ENCODE peak calls at places on chromosomes 1 and 21, in eight cellular contexts. M is foreskin fibroblast, E is type B pancreatic cell, J is GM10248, A is WTC11, H is MCF 10A, L is AG04449, S is left lung. N is an unnamed sample.

GRCh38 chr1:156012051-156012817 is 8.5 kb downstream of the SSR2 start:
- DNase-seq in H (no peak), A (no peak), E (no peak), L (no peak), S (no peak), J (peak), M (no peak), N (no peak)

GRCh38 chr1:177355575-177355974 is 184.8 kb downstream of the BRINP2 start:
- DNase-seq in A (peak), L (no peak), J (no peak), S (no peak), E (no peak), M (no peak), H (peak), N (no peak)

GRCh38 chr1:94773931-94774422 is 46.2 kb upstream of the SLC44A3 start:
- DNase-seq in S (no peak), H (peak), E (no peak), L (no peak), M (no peak), A (no peak), J (no peak), N (no peak)

GRCh38 chr1:154290921-154291320 is 18.5 kb downstream of the HAX1 start:
- DNase-seq in E (no peak), H (no peak), A (no peak), S (no peak), J (no peak), M (no peak), L (no peak), N (no peak)

GRCh38 chr1:65198095-65198494 is 50.1 kb downstream of the AK4 start:
- DNase-seq in S (no peak), H (no peak), J (no peak), E (no peak), A (no peak), M (no peak), L (no peak), N (no peak)

GRCh38 chr1:199794105-199794863 is 233.2 kb upstream of the NR5A2 start:
- DNase-seq in S (no peak), E (no peak), H (peak), J (no peak), A (no peak), L (no peak), M (no peak), N (no peak)

GRCh38 chr21:26041441-26042180 is 129.0 kb downstream of the APP start:
- DNase-seq in M (peak), H (peak), J (no peak), L (no peak), A (no peak), S (no peak), E (no peak), N (no peak)

GRCh38 chr21:33360281-33360680 is 35.5 kb downstream of the IFNAR1 start:
- DNase-seq in A (no peak), H (no peak), E (no peak), S (no peak), J (no peak), L (no peak), M (peak), N (no peak)

GRCh38 chr1:4317207-4317606 is 337.2 kb upstream of the AJAP1 start:
- DNase-seq in L (no peak), E (no peak), J (no peak), A (no peak), M (no peak), H (no peak), S (no peak), N (no peak)

GRCh38 chr1:9903801-9904527 is 6.1 kb downstream of the CTNNBIP1 start:
- DNase-seq in H (no peak), S (no peak), A (no peak), L (no peak), J (no peak), E (no peak), M (no peak), N (no peak)

GRCh38 chr21:46667191-46667734 is 31.8 kb downstream of the PRMT2 start:
- DNase-seq in E (no peak), S (no peak), H (peak), L (no peak), A (peak), M (no peak), J (peak), N (no peak)

GRCh38 chr1:43493661-43494450 is 36.8 kb upstream of the PTPRF start:
- DNase-seq in E (no peak), H (no peak), L (no peak), S (no peak), M (peak), J (no peak), A (peak), N (no peak)

GRCh38 chr21:17560377-17560776 is 47.5 kb downstream of the CXADR start:
- DNase-seq in M (no peak), J (no peak), H (no peak), L (no peak), A (no peak), S (no peak), E (no peak), N (no peak)

GRCh38 chr1:220280249-220280648 is 8.0 kb upstream of the RAB3GAP2 start:
- DNase-seq in J (no peak), M (no peak), L (no peak), A (no peak), E (no peak), S (no peak), H (no peak), N (no peak)

GRCh38 chr1:220278991-220279390 is 6.7 kb upstream of the RAB3GAP2 start:
- DNase-seq in S (no peak), L (no peak), H (no peak), M (no peak), E (no peak), J (no peak), A (no peak), N (no peak)

GRCh38 chr1:220283616-220284015 is 11.4 kb upstream of the RAB3GAP2 start:
- DNase-seq in M (no peak), S (no peak), E (no peak), L (no peak), H (no peak), J (no peak), A (no peak), N (no peak)

GRCh38 chr1:220275430-220275829 is 3.2 kb upstream of the RAB3GAP2 start:
- DNase-seq in H (no peak), L (no peak), J (no peak), M (no peak), S (no peak), E (no peak), A (no peak), N (no peak)

GRCh38 chr1:220281159-220281574 is 8.9 kb upstream of the RAB3GAP2 start:
- DNase-seq in J (no peak), M (peak), H (peak), A (no peak), S (no peak), L (no peak), E (no peak), N (no peak)
- TF ChIP-seq CTCF in J (peak), M (peak), H (peak), A (no peak), S (no peak), L (peak), E (peak), N (peak)

GRCh38 chr1:182405578-182405977 is 5.1 kb upstream of the TEDDM1 start:
- DNase-seq in S (no peak), E (no peak), A (no peak), J (no peak), L (no peak), H (no peak), M (no peak), N (no peak)

GRCh38 chr1:182407724-182408123 is 7.3 kb upstream of the TEDDM1 start:
- DNase-seq in J (no peak), A (no peak), S (no peak), M (no peak), H (no peak), E (no peak), L (no peak), N (no peak)

GRCh38 chr1:182406006-182406405 is 5.5 kb upstream of the TEDDM1 start:
- DNase-seq in J (no peak), A (no peak), S (no peak), L (no peak), E (no peak), H (no peak), M (no peak), N (no peak)

GRCh38 chr1:182408435-182409070 is 8.1 kb upstream of the TEDDM1 start:
- DNase-seq in M (no peak), E (no peak), A (no peak), J (no peak), H (no peak), L (no peak), S (no peak), N (no peak)

DNA sequence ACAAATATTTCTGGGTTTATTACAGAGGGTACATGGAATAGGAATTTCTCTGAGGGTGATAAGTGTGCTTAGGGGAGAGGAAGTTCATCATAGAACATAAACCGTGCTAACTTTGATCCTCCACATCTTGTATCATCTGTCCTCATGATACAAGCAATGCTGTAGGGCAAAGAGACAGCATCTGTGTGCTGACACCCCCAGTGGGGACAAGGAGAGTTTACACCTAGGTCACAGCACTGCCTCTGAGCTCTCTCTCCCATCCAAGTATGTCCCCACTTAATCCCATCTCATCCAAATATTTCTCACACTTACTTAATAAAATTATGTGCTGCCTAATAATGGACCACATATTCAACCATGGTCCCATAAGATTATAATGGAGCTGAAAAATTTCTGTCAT is 4.3 kb upstream of the TEDDM1 start:
- DNase-seq in A (no peak), E (no peak), H (no peak), S (no peak), L (no peak), M (no peak), J (no peak), N (no peak)
- TF ChIP-seq CTCF in A (no peak), E (no peak), H (no peak), S (no peak), L (no peak), M (no peak), J (no peak), N (no peak)

GRCh38 chr1:29704430-29704829 is 468.1 kb downstream of the PTPRU start:
- DNase-seq in J (no peak), S (no peak), L (no peak), A (no peak), H (no peak), M (no peak), E (no peak), N (no peak)

GRCh38 chr1:29707796-29708195 is 471.5 kb downstream of the PTPRU start:
- DNase-seq in H (no peak), L (no peak), J (no peak), A (no peak), M (no peak), S (no peak), E (no peak), N (no peak)

GRCh38 chr1:29708818-29709710 is 472.7 kb downstream of the PTPRU start:
- DNase-seq in E (no peak), L (no peak), H (peak), M (peak), A (no peak), J (no peak), S (no peak), N (peak)

GRCh38 chr1:29708381-29708780 is 472.1 kb downstream of the PTPRU start:
- DNase-seq in J (no peak), S (no peak), M (peak), L (no peak), H (no peak), E (no peak), A (no peak), N (no peak)

GRCh38 chr1:29706936-29707335 is 470.6 kb downstream of the PTPRU start:
- DNase-seq in L (no peak), J (peak), S (peak), E (peak), H (peak), A (peak), M (peak), N (no peak)
- TF ChIP-seq CTCF in L (peak), J (peak), S (no peak), E (peak), H (peak), A (peak), M (peak), N (peak)

DNA sequence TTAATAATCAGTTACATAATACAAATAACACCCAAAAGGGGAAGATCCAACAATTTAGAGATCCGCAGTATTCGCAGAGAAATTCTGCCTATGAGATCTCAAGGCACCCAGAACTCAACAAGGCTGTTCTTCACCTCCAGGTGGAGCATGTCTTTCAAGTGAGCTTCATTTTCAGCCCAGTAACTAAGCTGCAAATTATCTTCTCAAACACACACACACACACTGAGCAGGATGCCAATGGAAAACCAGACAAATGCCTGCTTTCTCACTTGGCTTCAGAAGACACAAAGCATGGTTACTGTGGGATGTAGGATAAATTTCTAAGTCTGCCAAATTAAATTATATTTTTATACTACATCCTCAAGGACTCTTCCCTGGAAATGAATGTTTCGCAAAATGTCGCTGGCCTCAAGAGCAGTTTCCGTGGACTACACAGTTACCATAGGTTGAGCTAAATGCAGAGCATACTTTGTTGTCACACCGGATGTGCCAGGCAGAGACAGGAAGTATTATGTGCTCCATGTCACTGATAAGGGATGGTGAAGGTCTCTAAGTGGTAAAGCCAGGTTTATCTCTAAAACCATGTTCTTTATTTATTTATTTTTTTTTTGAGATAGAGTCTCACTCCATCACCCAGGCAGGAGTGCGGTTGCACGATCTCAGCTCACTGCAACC is 30.3 kb downstream of the UBR4 start:
- DNase-seq in A (no peak), J (no peak), S (no peak), L (no peak), H (peak), E (no peak), M (no peak), N (no peak)
- TF ChIP-seq CTCF in A (no peak), J (peak), S (no peak), L (peak), H (peak), E (peak), M (peak), N (peak)

GRCh38 chr1:50420283-50420682 is 3.0 kb downstream of the DMRTA2 start:
- DNase-seq in S (no peak), J (no peak), H (no peak), M (no peak), L (no peak), A (no peak), E (no peak), N (no peak)

GRCh38 chr1:50419907-50420248 is 3.4 kb downstream of the DMRTA2 start:
- DNase-seq in H (no peak), M (no peak), A (no peak), E (no peak), L (no peak), J (no peak), S (no peak), N (no peak)

GRCh38 chr1:50417946-50418599 is 5.2 kb downstream of the DMRTA2 start:
- DNase-seq in M (no peak), A (no peak), L (no peak), E (peak), S (no peak), J (no peak), H (no peak), N (no peak)

GRCh38 chr1:50418600-50419109 is 4.6 kb downstream of the DMRTA2 start:
- DNase-seq in M (no peak), L (no peak), A (peak), E (peak), S (peak), H (no peak), J (no peak), N (no peak)

DNA sequence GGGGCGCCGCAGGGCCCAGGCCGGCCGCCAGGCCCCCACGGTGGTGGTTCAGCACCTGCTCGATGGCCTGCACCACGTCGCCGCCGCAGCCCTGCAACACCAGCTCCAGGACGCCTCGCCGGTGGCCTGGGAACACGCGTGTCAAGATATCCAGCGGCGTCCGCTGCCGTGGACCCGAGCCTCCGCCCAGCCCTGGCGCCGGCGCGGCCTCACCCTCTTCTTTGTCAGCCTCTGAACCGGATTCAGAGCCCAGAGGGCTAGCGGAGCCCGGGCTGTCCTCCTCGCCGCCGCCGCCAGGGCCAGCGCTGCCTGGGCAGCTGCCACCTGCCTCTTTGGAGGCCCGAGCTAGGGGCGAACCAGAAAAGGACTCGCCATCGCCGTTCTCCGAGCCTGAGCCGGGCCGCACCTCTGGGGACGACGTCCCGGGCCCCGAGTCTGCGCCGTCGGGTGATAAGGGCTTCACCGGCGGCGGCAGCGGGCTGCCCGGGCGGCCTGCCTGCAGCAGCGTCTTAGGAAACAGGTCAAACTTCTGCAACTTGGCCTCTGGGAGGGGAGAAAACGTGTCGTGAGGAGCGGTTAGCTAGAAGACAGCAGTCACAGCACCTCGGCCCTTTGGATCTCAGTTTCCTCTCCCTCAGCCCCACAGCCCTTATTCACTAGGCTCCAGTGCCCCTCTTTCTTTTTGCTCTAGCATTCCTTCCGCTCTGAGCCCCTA is 3.9 kb downstream of the DMRTA2 start:
- DNase-seq in E (peak), L (no peak), S (peak), J (no peak), H (no peak), M (no peak), A (peak), N (no peak)
- TF ChIP-seq CTCF in E (peak), L (peak), S (no peak), J (no peak), H (no peak), M (peak), A (no peak), N (no peak)

DNA sequence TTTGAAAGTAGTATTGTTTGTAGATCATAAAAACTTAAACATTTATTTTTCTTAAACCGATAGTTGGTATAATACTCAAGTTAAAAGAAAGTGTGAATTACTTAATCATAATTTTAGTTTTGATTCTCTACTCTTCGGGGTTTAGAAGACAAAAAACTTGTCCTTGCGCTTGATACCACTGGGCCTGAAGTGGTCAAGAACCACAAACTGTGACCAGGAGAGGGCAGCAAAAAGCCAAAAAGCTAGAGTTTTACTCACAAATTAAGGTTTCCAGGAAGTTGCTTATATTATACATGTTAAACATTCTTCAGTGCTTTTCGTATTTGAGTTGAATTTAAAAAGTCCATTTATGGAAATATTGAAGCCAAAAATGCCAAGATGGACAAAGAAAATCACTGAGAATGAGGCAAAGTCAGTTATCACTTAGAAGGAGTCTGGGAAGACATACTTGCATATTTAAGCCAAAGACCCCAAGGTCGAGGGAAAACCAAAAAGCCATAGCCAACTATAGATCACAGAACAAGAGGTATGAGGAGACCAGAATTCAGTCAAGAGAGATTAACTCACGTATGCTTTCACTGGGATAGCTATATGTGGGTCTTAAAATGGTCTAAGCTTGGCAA is 34.2 kb downstream of the EFCAB7 start:
- DNase-seq in M (peak), A (peak), H (peak), J (peak), E (no peak), S (no peak), L (no peak), N (no peak)
- TF ChIP-seq CTCF in M (peak), A (peak), H (peak), J (peak), E (peak), S (peak), L (peak), N (peak)

GRCh38 chr1:84603223-84603622 is 29.0 kb upstream of the CTBS start:
- DNase-seq in M (peak), S (no peak), A (no peak), E (no peak), H (no peak), J (no peak), L (no peak), N (no peak)

GRCh38 chr1:84606977-84607376 is 32.7 kb upstream of the CTBS start:
- DNase-seq in L (no peak), A (no peak), J (no peak), M (no peak), H (no peak), S (no peak), E (no peak), N (no peak)

GRCh38 chr1:84605157-84605556 is 30.9 kb upstream of the CTBS start:
- DNase-seq in M (no peak), E (no peak), H (no peak), L (no peak), S (no peak), A (no peak), J (no peak), N (no peak)

GRCh38 chr1:84600796-84601195 is 26.6 kb upstream of the CTBS start:
- DNase-seq in S (no peak), L (no peak), J (no peak), H (no peak), A (no peak), M (no peak), E (no peak), N (no peak)

DNA sequence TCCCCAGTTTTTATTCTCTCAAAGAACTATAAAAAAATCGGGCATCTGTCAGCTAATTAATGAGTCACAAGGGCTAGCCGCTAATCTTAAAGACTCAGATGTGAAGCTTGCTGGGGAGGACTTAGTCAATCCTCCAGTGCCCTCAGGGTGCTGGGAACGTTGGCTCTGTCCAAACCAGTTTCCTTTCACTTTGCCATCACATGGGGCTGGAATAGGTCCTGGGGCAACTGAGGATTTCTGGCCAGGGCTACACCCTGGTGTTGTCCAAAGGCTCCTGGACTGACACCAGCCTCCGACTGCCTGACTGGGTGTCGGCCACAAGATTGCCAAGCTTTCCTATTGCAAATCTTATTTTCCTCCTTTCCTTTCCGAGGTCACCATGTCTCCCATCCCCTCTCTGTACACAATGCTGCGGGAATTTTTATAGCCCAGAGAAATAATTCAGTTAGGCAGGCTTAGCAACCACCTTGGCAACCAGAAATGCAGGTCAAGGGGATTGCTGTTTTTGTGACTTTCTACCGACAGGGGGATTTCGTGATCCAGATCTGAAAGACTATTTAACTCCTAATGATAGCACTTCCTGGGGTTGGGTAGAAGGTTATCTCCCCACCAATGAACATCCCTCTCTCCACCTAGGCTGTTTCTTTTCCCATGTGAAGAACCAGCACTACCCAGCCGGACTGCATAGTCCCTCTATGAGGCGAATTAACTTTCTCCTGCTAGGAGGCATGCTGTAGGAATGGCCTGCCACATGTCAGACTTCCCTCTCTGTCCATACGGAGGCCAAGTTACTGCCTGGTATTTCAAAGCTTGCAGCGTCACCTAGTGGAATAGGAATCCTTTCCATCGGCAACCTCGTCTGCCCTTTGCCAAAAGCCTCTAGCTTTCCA is 29.9 kb upstream of the CTBS start:
- DNase-seq in A (peak), E (no peak), H (peak), L (peak), S (no peak), M (peak), J (no peak), N (no peak)
- TF ChIP-seq CTCF in A (peak), E (no peak), H (peak), L (peak), S (no peak), M (peak), J (no peak), N (peak)

N was measured in AG09319.